ENCODE peak calls at places on chromosome 12, in eight cellular contexts. C is fibroblast of pulmonary artery; M is activated gamma-delta T cell treated with Interleukin-2 at 50 U/mL for 16 hours; T is NCI-H345; S is Panc1; G is activated CD4-positive, alpha-beta T cell treated with anti-CD3 and anti-CD28 coated beads for 24 hours; E is AG08396; H is T-helper 2 cell treated with Interferon-gamma antibody and Interleukin-4, amounts not matched to agents 5 μg/mL and 100 μg/mL, for 36 hours. N is an unnamed sample.
A peak's percentile ranks its signal among the peaks of the same experiment; 100 is the strongest.

GRCh38 chr12:11958216-11959091 is 112.3 kb upstream of the BCL2L14 start:
- DNase-seq in C (peak; percentile 92), M (peak; percentile 9), T (no peak), S (no peak), G (peak; percentile 35), E (peak; percentile 89), H (peak; percentile 78), N (peak; percentile 97)

GRCh38 chr12:45122776-45123380 is 72.0 kb upstream of the DBX2 start:
- DNase-seq in C (peak; percentile 46), M (no peak), T (no peak), S (peak; percentile 17), G (no peak), E (no peak), H (no peak), N (no peak)

GRCh38 chr12:10243803-10244520 is 31.3 kb downstream of the GABARAPL1 start:
- DNase-seq in C (no peak), M (no peak), T (no peak), S (no peak), G (no peak), E (no peak), H (peak; percentile 26), N (no peak)

GRCh38 chr12:108826807-108827721 is 30.3 kb downstream of the SSH1 start:
- DNase-seq in C (no peak), M (no peak), T (no peak), S (no peak), G (no peak), E (no peak), H (no peak), N (no peak)

GRCh38 chr12:123134265-123134664 is 16.6 kb downstream of the PITPNM2 start:
- DNase-seq in C (no peak), M (no peak), T (no peak), S (no peak), G (no peak), E (no peak), H (no peak), N (no peak)

GRCh38 chr12:39831587-39832315 is 212.1 kb upstream of the ABCD2 start:
- DNase-seq in C (peak; percentile 33), M (no peak), T (peak; percentile 65), S (no peak), G (no peak), E (no peak), H (no peak), N (no peak)

GRCh38 chr12:24045816-24046257 is 96.4 kb upstream of the SOX5 start:
- DNase-seq in C (peak; percentile 86), M (no peak), T (no peak), S (no peak), G (no peak), E (peak; percentile 12), H (no peak), N (no peak)

GRCh38 chr12:54858562-54858961 is 4.2 kb downstream of the MUCL1 start:
- DNase-seq in C (no peak), M (no peak), T (no peak), S (no peak), G (no peak), E (no peak), H (no peak), N (no peak)

GRCh38 chr12:124480469-124481256 is 86.7 kb downstream of the NCOR2 start:
- DNase-seq in C (peak; percentile 69), M (no peak), T (no peak), S (no peak), G (peak; percentile 43), E (peak; percentile 64), H (peak; percentile 63), N (peak; percentile 60)

GRCh38 chr12:38956337-38956736 is 50.9 kb upstream of the CPNE8 start:
- DNase-seq in C (peak; percentile 46), M (no peak), T (no peak), S (no peak), G (no peak), E (no peak), H (no peak), N (no peak)

GRCh38 chr12:40552868-40553267 is 139.4 kb upstream of the CNTN1 start:
- DNase-seq in C (no peak), M (no peak), T (no peak), S (no peak), G (no peak), E (no peak), H (no peak), N (no peak)

GRCh38 chr12:10285919-10286318 is 21.8 kb upstream of the KLRD1 start:
- DNase-seq in C (no peak), M (peak; percentile 44), T (no peak), S (no peak), G (no peak), E (no peak), H (no peak), N (no peak)

GRCh38 chr12:120290541-120291312 is 976 bp downstream of the RNU4-2 start:
- DNase-seq in C (no peak), M (no peak), T (no peak), S (peak; percentile 46), G (no peak), E (no peak), H (peak; percentile 49), N (no peak)

GRCh38 chr12:16691624-16692023 is 85.7 kb upstream of the LMO3 start:
- DNase-seq in C (no peak), M (no peak), T (no peak), S (no peak), G (no peak), E (no peak), H (no peak), N (no peak)

GRCh38 chr12:49962861-49963765 is 1.4 kb downstream of the AQP5 start:
- DNase-seq in C (no peak), M (no peak), T (peak; percentile 44), S (no peak), G (no peak), E (no peak), H (no peak), N (no peak)

GRCh38 chr12:110932048-110932447 is 11.7 kb upstream of the MYL2 start:
- DNase-seq in C (peak; percentile 13), M (no peak), T (no peak), S (no peak), G (no peak), E (no peak), H (no peak), N (no peak)

GRCh38 chr12:75452675-75453330 is 27.8 kb upstream of the GLIPR1 start:
- DNase-seq in C (peak; percentile 45), M (no peak), T (no peak), S (no peak), G (no peak), E (peak; percentile 27), H (no peak), N (peak; percentile 54)

GRCh38 chr12:97800561-97800960 is 338.0 kb downstream of the RMST start:
- DNase-seq in C (no peak), M (no peak), T (no peak), S (no peak), G (no peak), E (no peak), H (no peak), N (no peak)

GRCh38 chr12:5317556-5317955 is 114.4 kb upstream of the NTF3 start:
- DNase-seq in C (no peak), M (no peak), T (no peak), S (no peak), G (no peak), E (no peak), H (no peak), N (peak; percentile 13)

GRCh38 chr12:130051900-130052299 is 110.4 kb upstream of the FZD10 start:
- DNase-seq in C (no peak), M (no peak), T (no peak), S (no peak), G (no peak), E (no peak), H (no peak), N (no peak)

GRCh38 chr12:123075591-123076171 is 75.2 kb downstream of the PITPNM2 start:
- DNase-seq in C (no peak), M (peak; percentile 68), T (peak; percentile 89), S (no peak), G (peak; percentile 60), E (no peak), H (peak; percentile 84), N (peak; percentile 36)

GRCh38 chr12:4107436-4107878 is 166.1 kb upstream of the CCND2 start:
- DNase-seq in C (peak; percentile 64), M (peak; percentile 62), T (no peak), S (peak; percentile 12), G (no peak), E (peak; percentile 57), H (peak; percentile 75), N (peak; percentile 29)

GRCh38 chr12:121162384-121162783 is 29.7 kb downstream of the P2RX7 start:
- DNase-seq in C (no peak), M (no peak), T (no peak), S (no peak), G (no peak), E (no peak), H (no peak), N (no peak)

GRCh38 chr12:131087991-131088700 is 134.4 kb downstream of the ADGRD1 start:
- DNase-seq in C (no peak), M (no peak), T (no peak), S (no peak), G (no peak), E (no peak), H (no peak), N (no peak)